ENCODE peak calls at places on chromosomes 6 and 20, in six cellular contexts. B, J, G, R, D and P are unnamed samples.

GRCh38 chr20:44692932-44693476 is 22.2 kb upstream of the CCN5 start:
- DNase-seq in D (peak; percentile 92), G (no peak), J (peak; percentile 78), B (no peak), R (no peak), P (no peak)

GRCh38 chr6:142827356-142827755 is 117.6 kb downstream of the HIVEP2 start:
- DNase-seq in B (no peak), D (peak; percentile 39), R (no peak), G (no peak), J (peak; percentile 40), P (no peak)

GRCh38 chr20:54219751-54220426 is 12.0 kb downstream of the PFDN4 start:
- DNase-seq in J (no peak), B (no peak), G (no peak), D (peak; percentile 77), R (no peak), P (no peak)

GRCh38 chr6:167238169-167238693 is 52.9 kb upstream of the UNC93A start:
- DNase-seq in D (no peak), B (no peak), G (no peak), J (no peak), R (no peak), P (no peak)

GRCh38 chr6:135592276-135592675 is 94.7 kb upstream of the AHI1 start:
- DNase-seq in B (no peak), R (no peak), J (no peak), D (no peak), G (no peak), P (no peak)

GRCh38 chr6:142702501-142703460 is 242.2 kb downstream of the HIVEP2 start:
- DNase-seq in R (no peak), D (peak; percentile 16), G (no peak), J (peak; percentile 38), B (no peak), P (no peak)

GRCh38 chr6:48978016-48978415 is 485.0 kb downstream of the MMUT start:
- DNase-seq in R (no peak), G (no peak), D (no peak), J (no peak), B (no peak), P (no peak)

GRCh38 chr20:59077705-59078104 is 35.1 kb upstream of the PRELID3B start:
- DNase-seq in R (no peak), B (no peak), G (no peak), J (no peak), D (no peak), P (no peak)

GRCh38 chr20:53914091-53914860 is 156.1 kb downstream of the BCAS1 start:
- DNase-seq in J (no peak), D (peak; percentile 61), R (no peak), G (no peak), B (no peak), P (no peak)

GRCh38 chr6:4740032-4740431 is 36.2 kb upstream of the CDYL start:
- DNase-seq in D (no peak), B (no peak), J (no peak), R (no peak), G (no peak), P (no peak)

GRCh38 chr6:37676071-37676470 is 21.6 kb downstream of the MDGA1 start:
- DNase-seq in R (no peak), D (no peak), G (no peak), J (no peak), B (no peak), P (no peak)

GRCh38 chr6:142378138-142378875 is 76.5 kb downstream of the ADGRG6 start:
- DNase-seq in J (no peak), G (no peak), B (no peak), D (peak; percentile 95), R (no peak), P (no peak)

GRCh38 chr20:63873477-63873971 is 8.5 kb downstream of the TPD52L2 start:
- DNase-seq in D (peak; percentile 94), R (no peak), B (no peak), G (peak; percentile 35), J (no peak), P (peak; percentile 56)

GRCh38 chr6:155158044-155158843 is 105.6 kb upstream of the CLDN20 start:
- DNase-seq in G (no peak), B (no peak), J (no peak), D (no peak), R (no peak), P (no peak)

GRCh38 chr20:53918010-53918311 is 152.4 kb downstream of the BCAS1 start:
- DNase-seq in D (no peak), G (no peak), B (no peak), J (no peak), R (no peak), P (no peak)

GRCh38 chr6:152642578-152643375 is 5.6 kb upstream of the SYNE1 start:
- DNase-seq in G (no peak), R (no peak), D (peak; percentile 73), B (no peak), J (peak; percentile 52), P (no peak)

GRCh38 chr20:41617059-41617921 is 887 bp downstream of the CHD6 start:
- DNase-seq in G (peak; percentile 57), D (peak; percentile 44), J (peak; percentile 24), B (peak; percentile 80), R (no peak), P (peak; percentile 33)